ENCODE peak calls at places on chromosomes 3 and 15, in six cellular contexts. D, T, U, Q, M and O are unnamed samples.
A peak's percentile ranks its signal among the peaks of the same experiment; 100 is the strongest.

GRCh38 chr3:162041622-162042021 is 545.0 kb downstream of the OTOL1 start:
- DNase-seq in D (no peak), Q (no peak), M (no peak), T (no peak), U (no peak), O (no peak)

GRCh38 chr3:146155022-146155421 is 6.0 kb downstream of the PLOD2 start:
- DNase-seq in Q (no peak), T (no peak), U (peak; percentile 87), M (no peak), D (no peak), O (peak; percentile 13)

GRCh38 chr3:154745122-154745521 is 315.1 kb upstream of the GPR149 start:
- DNase-seq in T (no peak), Q (no peak), D (no peak), M (no peak), U (no peak), O (no peak)

GRCh38 chr15:48939686-48940085 is 24.0 kb downstream of the SHC4 start:
- DNase-seq in M (no peak), D (no peak), T (no peak), Q (peak; percentile 17), U (no peak), O (peak; percentile 90)

GRCh38 chr15:60933914-60934885 is 294.9 kb downstream of the RORA start:
- DNase-seq in U (no peak), T (no peak), Q (no peak), M (no peak), D (no peak), O (peak; percentile 50)

GRCh38 chr3:61821823-61822251 is 260.5 kb downstream of the PTPRG start:
- DNase-seq in T (no peak), D (no peak), M (no peak), Q (no peak), U (no peak), O (peak; percentile 46)

GRCh38 chr3:66113542-66113941 is 74.8 kb upstream of the MAGI1 start:
- DNase-seq in U (no peak), D (no peak), M (no peak), T (no peak), Q (no peak), O (no peak)

GRCh38 chr3:129034650-129035049 is 25.9 kb upstream of the GP9 start:
- DNase-seq in T (no peak), U (no peak), M (no peak), D (no peak), Q (peak; percentile 27), O (no peak)

GRCh38 chr15:31300208-31300661 is 26.4 kb upstream of the KLF13 start:
- DNase-seq in T (no peak), U (no peak), D (no peak), Q (no peak), M (no peak), O (no peak)

GRCh38 chr3:197807969-197808587 is 17.0 kb downstream of the LRCH3 start:
- DNase-seq in T (no peak), M (no peak), D (no peak), Q (no peak), U (peak; percentile 21), O (no peak)

GRCh38 chr15:39666671-39667070 is 85.8 kb downstream of the THBS1 start:
- DNase-seq in M (no peak), D (no peak), U (no peak), Q (peak; percentile 39), T (no peak), O (no peak)

GRCh38 chr15:70584838-70585706 is 178.3 kb downstream of the UACA start:
- DNase-seq in D (no peak), T (peak; percentile 38), U (no peak), Q (peak; percentile 31), M (peak; percentile 60), O (no peak)

GRCh38 chr3:108548304-108548703 is 37.9 kb upstream of the MYH15 start:
- DNase-seq in Q (peak; percentile 28), D (no peak), T (no peak), U (no peak), M (no peak), O (no peak)

GRCh38 chr3:156142649-156143048 is 22.3 kb downstream of the KCNAB1 start:
- DNase-seq in T (no peak), U (no peak), Q (no peak), M (no peak), D (no peak), O (peak; percentile 5)

GRCh38 chr15:51223771-51224229 is 114.6 kb downstream of the CYP19A1 start:
- DNase-seq in M (no peak), Q (peak; percentile 40), U (peak; percentile 80), D (no peak), T (peak; percentile 65), O (peak; percentile 85)

GRCh38 chr3:111954228-111954990 is 24.4 kb upstream of the ABHD10 start:
- DNase-seq in Q (peak; percentile 63), D (no peak), M (no peak), U (no peak), T (no peak), O (no peak)

GRCh38 chr3:42063886-42064285 is 27.3 kb upstream of the TRAK1 start:
- DNase-seq in Q (no peak), M (no peak), D (no peak), T (no peak), U (no peak), O (peak; percentile 82)